ENCODE peak calls at places on chromosomes 5 and 9, in nine cellular contexts. R, M, E, L, O, P, Z, I and J are unnamed samples.

GRCh38 chr5:37735649-37736347 is 104.0 kb downstream of the GDNF start:
- DNase-seq in R (no peak), M (no peak), E (no peak), L (no peak), O (no peak), P (no peak), Z (no peak), I (no peak), J (no peak)

GRCh38 chr9:109129470-109130197 is 9.9 kb upstream of the TMEM245 start:
- DNase-seq in R (no peak), M (no peak), E (no peak), L (peak), O (no peak), P (no peak), Z (no peak), I (no peak), J (no peak)

GRCh38 chr9:83056911-83057310 is 6.0 kb downstream of the RASEF start:
- DNase-seq in R (peak), M (no peak), E (no peak), L (no peak), O (no peak), P (no peak), Z (no peak), I (no peak), J (no peak)

GRCh38 chr9:83628540-83628939 is 5.6 kb downstream of the IDNK start:
- DNase-seq in R (no peak), M (no peak), E (no peak), L (no peak), O (no peak), P (no peak), Z (no peak), I (no peak), J (no peak)

GRCh38 chr5:43627028-43627427 is 24.0 kb downstream of the NNT start:
- DNase-seq in R (peak), M (peak), E (peak), L (peak), O (no peak), P (no peak), Z (peak), I (no peak), J (no peak)

GRCh38 chr5:111227805-111228204 is 3.6 kb downstream of the CAMK4 start:
- DNase-seq in R (peak), M (peak), E (peak), L (peak), O (peak), P (no peak), Z (peak), I (no peak), J (no peak)

GRCh38 chr5:55104966-55105701 is 2.7 kb downstream of the GZMA start:
- DNase-seq in R (no peak), M (no peak), E (no peak), L (no peak), O (no peak), P (no peak), Z (peak), I (no peak), J (no peak)

GRCh38 chr5:181223729-181224389 is 778 bp downstream of the TRIM41 start:
- DNase-seq in R (peak), M (no peak), E (no peak), L (peak), O (no peak), P (no peak), Z (no peak), I (no peak), J (peak)

GRCh38 chr5:150117945-150118560 is 31.7 kb upstream of the CSF1R start:
- DNase-seq in R (no peak), M (peak), E (no peak), L (no peak), O (no peak), P (no peak), Z (no peak), I (no peak), J (peak)

GRCh38 chr9:92807031-92807756 is 42.6 kb upstream of the BICD2 start:
- DNase-seq in R (no peak), M (no peak), E (no peak), L (no peak), O (no peak), P (no peak), Z (peak), I (no peak), J (peak)

GRCh38 chr5:169442354-169443248 is 141.0 kb upstream of the SPDL1 start:
- DNase-seq in R (no peak), M (no peak), E (no peak), L (peak), O (no peak), P (no peak), Z (no peak), I (no peak), J (no peak)

GRCh38 chr9:91558879-91559278 is 135.2 kb upstream of the NFIL3 start:
- DNase-seq in R (no peak), M (no peak), E (no peak), L (no peak), O (no peak), P (no peak), Z (no peak), I (no peak), J (no peak)

GRCh38 chr5:181024245-181025029 is 15.6 kb upstream of the BTNL9 start:
- DNase-seq in R (no peak), M (no peak), E (peak), L (no peak), O (no peak), P (no peak), Z (no peak), I (no peak), J (no peak)

GRCh38 chr5:78495800-78496199 is 135.4 kb downstream of the SCAMP1 start:
- DNase-seq in R (peak), M (no peak), E (no peak), L (no peak), O (no peak), P (no peak), Z (no peak), I (no peak), J (no peak)

GRCh38 chr5:77463905-77464304 is 28.2 kb downstream of the WDR41 start:
- DNase-seq in R (no peak), M (no peak), E (no peak), L (no peak), O (no peak), P (no peak), Z (no peak), I (no peak), J (no peak)

GRCh38 chr5:168467755-168468280 is 18.5 kb upstream of the RARS1 start:
- DNase-seq in R (no peak), M (peak), E (no peak), L (no peak), O (no peak), P (no peak), Z (no peak), I (no peak), J (no peak)

GRCh38 chr5:157025093-157025698 is 33.7 kb downstream of the HAVCR1 start:
- DNase-seq in R (no peak), M (no peak), E (no peak), L (no peak), O (peak), P (no peak), Z (peak), I (no peak), J (no peak)

GRCh38 chr9:34512131-34513078 is 10.4 kb downstream of the ENHO start:
- DNase-seq in R (no peak), M (peak), E (no peak), L (peak), O (no peak), P (no peak), Z (no peak), I (no peak), J (peak)

GRCh38 chr5:115461506-115462290 is 82.9 kb downstream of the FEM1C start:
- DNase-seq in R (peak), M (peak), E (peak), L (no peak), O (no peak), P (no peak), Z (peak), I (no peak), J (no peak)

GRCh38 chr9:92668746-92669526 is 995 bp downstream of the IPPK start:
- DNase-seq in R (peak), M (peak), E (peak), L (peak), O (no peak), P (peak), Z (peak), I (no peak), J (peak)

GRCh38 chr5:66612226-66612625 is 16.0 kb downstream of the MAST4 start:
- DNase-seq in R (no peak), M (no peak), E (no peak), L (no peak), O (no peak), P (no peak), Z (no peak), I (no peak), J (no peak)

GRCh38 chr5:39159986-39160490 is 59.3 kb downstream of the FYB1 start:
- DNase-seq in R (no peak), M (no peak), E (no peak), L (no peak), O (no peak), P (no peak), Z (no peak), I (no peak), J (no peak)

GRCh38 chr5:61311836-61312808 is 19.9 kb upstream of the ZSWIM6 start:
- DNase-seq in R (no peak), M (no peak), E (peak), L (no peak), O (no peak), P (no peak), Z (no peak), I (no peak), J (no peak)

GRCh38 chr5:34062419-34062818 is 19.4 kb upstream of the C1QTNF3 start:
- DNase-seq in R (no peak), M (no peak), E (peak), L (no peak), O (no peak), P (no peak), Z (no peak), I (no peak), J (no peak)
- H3K27ac ChIP-seq in R (no peak), M (no peak), E (no peak), L (peak), O (no peak), P (no peak), Z (no peak), I (no peak), J (no peak)

GRCh38 chr9:125633116-125633743 is 73.8 kb downstream of the MAPKAP1 start:
- DNase-seq in R (no peak), M (no peak), E (peak), L (peak), O (no peak), P (no peak), Z (no peak), I (no peak), J (no peak)
- H3K4me3 ChIP-seq in R (no peak), M (no peak), E (no peak), L (no peak), O (no peak), P (no peak), Z (no peak), I (no peak), J (no peak)

GRCh38 chr5:2756764-2757163 is 5.3 kb upstream of the IRX2 start:
- DNase-seq in R (no peak), M (peak), E (no peak), L (peak), O (no peak), P (no peak), Z (no peak), I (no peak), J (peak)
- H3K27ac ChIP-seq in R (no peak), M (peak), E (no peak), L (no peak), O (no peak), P (no peak), Z (no peak), I (no peak), J (peak)

DNA sequence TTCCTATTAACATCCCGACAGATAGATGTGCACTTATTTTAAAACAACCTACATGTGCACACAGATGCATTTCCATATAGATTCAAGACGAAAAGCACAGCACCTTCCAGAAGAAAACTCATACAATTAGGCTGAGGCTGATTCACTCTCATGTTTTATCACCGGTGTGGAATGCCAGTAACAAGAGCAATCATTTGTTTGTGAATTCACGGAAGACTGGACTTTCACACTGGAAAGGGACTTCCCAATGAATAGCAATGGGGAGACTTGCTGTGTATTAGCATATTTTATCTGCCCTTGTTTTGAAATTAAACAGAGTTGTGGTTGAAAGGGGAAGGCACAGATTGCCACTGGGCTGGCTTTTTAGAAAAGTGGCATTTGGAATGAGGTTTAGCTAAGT is 247.2 kb upstream of the GAS1 start:
- DNase-seq in R (no peak), M (no peak), E (peak), L (peak), O (no peak), P (no peak), Z (no peak), I (no peak), J (no peak)
- H3K4me3 ChIP-seq in R (no peak), M (peak), E (no peak), L (no peak), O (no peak), P (no peak), Z (no peak), I (no peak), J (no peak)

GRCh38 chr5:140192715-140193428 is 17.9 kb downstream of the CYSTM1 start:
- DNase-seq in R (no peak), M (no peak), E (no peak), L (no peak), O (no peak), P (no peak), Z (no peak), I (no peak), J (no peak)

GRCh38 chr5:140189977-140190867 is 15.2 kb downstream of the CYSTM1 start:
- DNase-seq in R (no peak), M (peak), E (peak), L (no peak), O (no peak), P (no peak), Z (no peak), I (no peak), J (no peak)

GRCh38 chr5:140194662-140195061 is 19.7 kb downstream of the CYSTM1 start:
- DNase-seq in R (no peak), M (no peak), E (no peak), L (no peak), O (no peak), P (no peak), Z (no peak), I (no peak), J (no peak)

GRCh38 chr5:140189253-140189652 is 14.3 kb downstream of the CYSTM1 start:
- DNase-seq in R (no peak), M (no peak), E (no peak), L (no peak), O (no peak), P (no peak), Z (no peak), I (no peak), J (no peak)

DNA sequence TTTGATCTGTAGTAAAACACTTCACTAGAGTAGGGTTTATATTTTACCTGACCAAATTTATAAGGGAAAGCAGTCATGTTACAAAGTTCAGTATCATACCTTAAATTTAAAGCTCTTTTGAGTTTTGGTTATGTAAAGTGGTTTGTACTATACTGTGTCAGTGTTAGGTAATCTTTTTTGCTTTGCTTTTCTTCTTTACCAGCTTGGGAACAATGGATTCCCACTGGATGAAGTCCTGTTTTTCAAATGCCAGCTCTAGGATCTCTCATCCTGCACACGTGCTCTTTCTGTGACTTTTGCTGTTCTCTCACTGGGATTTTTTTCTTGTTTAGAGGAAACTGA is 15.9 kb downstream of the CYSTM1 start:
- DNase-seq in R (no peak), M (no peak), E (no peak), L (no peak), O (no peak), P (no peak), Z (no peak), I (no peak), J (no peak)
- H3K27ac ChIP-seq in R (peak), M (peak), E (no peak), L (peak), O (no peak), P (peak), Z (no peak), I (peak), J (no peak)

DNA sequence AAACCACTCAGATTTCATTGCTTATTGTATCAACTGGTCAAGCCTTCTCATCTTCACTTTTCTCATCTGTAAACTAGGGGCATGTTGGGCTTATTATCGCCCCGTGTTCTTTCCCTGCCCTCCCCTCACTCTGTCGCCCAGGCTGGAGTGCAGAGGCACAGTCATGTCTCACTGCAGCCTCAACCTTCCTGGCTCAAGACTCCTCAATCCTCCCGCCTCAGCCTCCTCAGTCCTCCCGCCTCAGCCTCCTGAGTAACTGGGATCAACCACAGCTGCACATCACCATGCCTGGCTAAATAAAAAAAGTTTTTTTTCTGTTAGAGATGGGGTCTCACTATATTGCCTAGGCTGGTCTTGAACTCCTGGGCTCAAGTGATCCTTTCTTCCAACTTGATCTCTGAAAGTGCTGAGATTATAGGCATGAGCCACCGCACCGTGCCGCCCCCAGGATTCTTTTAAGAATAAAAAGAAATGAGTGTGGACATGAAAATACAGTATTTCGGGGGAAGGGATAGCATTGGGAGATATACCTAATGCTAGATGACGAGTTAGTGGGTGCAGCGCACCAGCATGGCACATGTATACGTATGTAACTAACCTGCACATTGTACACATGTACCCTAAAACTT is 2.0 kb downstream of the MAML1 start:
- DNase-seq in R (no peak), M (no peak), E (no peak), L (no peak), O (no peak), P (no peak), Z (no peak), I (no peak), J (no peak)
- H3K4me3 ChIP-seq in R (no peak), M (peak), E (peak), L (peak), O (peak), P (peak), Z (peak), I (peak), J (peak)

GRCh38 chr5:73625314-73625904 is 587 bp upstream of the ARHGEF28 start:
- DNase-seq in R (no peak), M (peak), E (no peak), L (no peak), O (no peak), P (no peak), Z (peak), I (no peak), J (peak)
- H3K27ac ChIP-seq in R (peak), M (no peak), E (peak), L (peak), O (no peak), P (peak), Z (no peak), I (peak), J (peak)

GRCh38 chr9:13034696-13035006 is 244.8 kb downstream of the MPDZ start:
- DNase-seq in R (no peak), M (peak), E (no peak), L (no peak), O (no peak), P (no peak), Z (no peak), I (no peak), J (no peak)
- H3K4me3 ChIP-seq in R (no peak), M (peak), E (no peak), L (no peak), O (no peak), P (peak), Z (no peak), I (no peak), J (no peak)